ENCODE peak calls at places on chromosomes 11 and 22, in ten cellular contexts. D is keratinocyte; I is adrenal gland; O is CD4-positive, alpha-beta memory T cell; Y is colonic mucosa; H is GM06990; K is H1; F is sigmoid colon; E is psoas muscle; A is AG04449. T is an unnamed sample.

GRCh38 chr11:14029971-14030531 is 67.5 kb downstream of the SPON1 start:
- DNase-seq in K (no peak), O (no peak), D (no peak), Y (peak), H (no peak), I (peak), F (peak), E (peak), A (no peak), T (peak)

GRCh38 chr11:40328890-40329617 is 1130.4 kb downstream of the LRRC4C start:
- DNase-seq in I (peak), E (no peak), H (no peak), F (peak), A (peak), D (no peak), Y (peak), O (no peak), K (no peak), T (peak)

GRCh38 chr11:5297671-5298070 is 4.1 kb downstream of the OR51B4 start:
- DNase-seq in A (no peak), K (no peak), O (no peak), F (no peak), Y (no peak), H (no peak), E (no peak), I (no peak), D (no peak), T (peak)

GRCh38 chr11:5366856-5367255 is 15.5 kb downstream of the OR51B6 start:
- DNase-seq in E (no peak), F (no peak), Y (no peak), K (no peak), D (no peak), O (no peak), I (no peak), A (no peak), H (no peak), T (no peak)

GRCh38 chr11:99020324-99021225 is at the start of gene CNTN5:
- DNase-seq in E (peak), F (no peak), K (peak), H (no peak), O (no peak), I (peak), D (no peak), A (no peak), Y (peak), T (peak)

GRCh38 chr11:64592234-64592615 is 1.2 kb downstream of the SLC22A12 start:
- DNase-seq in E (peak), O (no peak), A (no peak), Y (no peak), D (no peak), H (no peak), F (no peak), K (no peak), I (no peak), T (no peak)

GRCh38 chr22:48268771-48269552 is 1506.5 kb downstream of the TBC1D22A start:
- DNase-seq in Y (peak), A (no peak), E (no peak), H (no peak), K (no peak), I (no peak), D (no peak), O (no peak), F (no peak), T (no peak)

GRCh38 chr22:21762712-21763581 is 27.4 kb upstream of the YPEL1 start:
- DNase-seq in H (no peak), D (no peak), Y (no peak), I (no peak), E (no peak), A (no peak), O (peak), K (no peak), F (no peak), T (no peak)

GRCh38 chr22:48340727-48341709 is 1486.7 kb downstream of the BRD1 start:
- DNase-seq in I (no peak), E (peak), K (no peak), H (no peak), A (no peak), D (no peak), Y (no peak), O (no peak), F (peak), T (no peak)

GRCh38 chr11:19766810-19767209 is 54.2 kb downstream of the NAV2 start:
- DNase-seq in I (no peak), A (no peak), O (no peak), D (no peak), E (no peak), K (no peak), F (no peak), Y (no peak), H (no peak), T (no peak)

GRCh38 chr11:10307411-10308207 is 2.7 kb downstream of the ADM start:
- DNase-seq in K (no peak), F (peak), A (no peak), Y (peak), D (no peak), E (peak), H (peak), I (peak), O (peak), T (peak)

GRCh38 chr11:35464308-35464707 is 45.0 kb upstream of the SLC1A2 start:
- DNase-seq in A (no peak), I (no peak), F (no peak), K (no peak), O (no peak), D (no peak), E (no peak), H (no peak), Y (no peak), T (no peak)

GRCh38 chr22:24758164-24758799 is 16.2 kb downstream of the PIWIL3 start:
- DNase-seq in I (peak), O (peak), K (no peak), Y (peak), E (no peak), F (peak), A (no peak), H (no peak), D (no peak), T (peak)

GRCh38 chr11:64413417-64413816 is 54.5 kb downstream of the RPS6KA4 start:
- DNase-seq in I (no peak), E (no peak), Y (no peak), F (no peak), H (no peak), O (no peak), A (no peak), D (no peak), K (no peak), T (no peak)

GRCh38 chr11:84686726-84687125 is 940.4 kb downstream of the DLG2 start:
- DNase-seq in F (no peak), A (no peak), I (no peak), H (no peak), Y (no peak), D (no peak), E (no peak), K (no peak), O (no peak), T (no peak)

GRCh38 chr22:20615021-20615420 is 107.6 kb downstream of the MED15 start:
- DNase-seq in A (no peak), D (no peak), O (no peak), F (no peak), K (no peak), H (no peak), I (no peak), E (no peak), Y (no peak), T (no peak)

GRCh38 chr11:121933294-121933693 is 182.7 kb downstream of the BLID start:
- DNase-seq in A (no peak), H (no peak), Y (no peak), O (no peak), K (no peak), F (no peak), I (no peak), E (no peak), D (no peak), T (no peak)

GRCh38 chr11:117064275-117064674 is 34.0 kb downstream of the SIK3 start:
- DNase-seq in D (no peak), E (no peak), H (no peak), O (no peak), A (no peak), I (no peak), K (no peak), Y (no peak), F (no peak), T (peak)

GRCh38 chr11:36186340-36186739 is 102.9 kb downstream of the COMMD9 start:
- DNase-seq in A (peak), E (no peak), D (peak), F (no peak), H (no peak), I (peak), Y (no peak), O (no peak), K (no peak), T (peak)

GRCh38 chr11:63567044-63567840 is 4.1 kb upstream of the PLAAT2 start:
- DNase-seq in I (peak), F (peak), K (no peak), Y (peak), E (no peak), D (peak), O (peak), H (peak), A (peak), T (peak)

GRCh38 chr11:21866781-21867180 is 326.1 kb upstream of the ANO5 start:
- DNase-seq in E (no peak), K (no peak), Y (no peak), O (no peak), H (no peak), I (no peak), A (no peak), D (no peak), F (no peak), T (no peak)

GRCh38 chr11:9895016-9895415 is 231.1 kb downstream of the SWAP70 start:
- DNase-seq in F (no peak), Y (no peak), O (no peak), A (peak), E (no peak), H (no peak), K (no peak), I (no peak), D (no peak), T (no peak)

GRCh38 chr22:44667829-44668189 is 34.2 kb upstream of the PRR5 start:
- DNase-seq in I (no peak), H (no peak), F (peak), A (no peak), Y (no peak), O (peak), K (no peak), D (no peak), E (peak), T (no peak)

GRCh38 chr22:38455530-38456271 is 702 bp upstream of the KCNJ4 start:
- DNase-seq in A (no peak), O (no peak), I (no peak), D (no peak), K (no peak), E (no peak), Y (no peak), H (no peak), F (no peak), T (no peak)

GRCh38 chr11:102240502-102240901 is 76.8 kb upstream of the BIRC3 start:
- DNase-seq in A (peak), Y (no peak), E (no peak), F (no peak), O (no peak), K (no peak), I (no peak), D (no peak), H (no peak), T (peak)

GRCh38 chr22:44242946-44243724 is 62.4 kb downstream of the PARVG start:
- DNase-seq in A (no peak), H (no peak), K (no peak), E (no peak), I (no peak), D (no peak), O (no peak), F (no peak), Y (no peak), T (no peak)

GRCh38 chr11:95147364-95147905 is 57.8 kb downstream of the ENDOD1 start:
- DNase-seq in Y (no peak), O (no peak), H (no peak), F (peak), A (peak), I (peak), K (no peak), E (no peak), D (peak), T (peak)

GRCh38 chr11:63502252-63502820 is 3.5 kb upstream of the LGALS12 start:
- DNase-seq in O (no peak), A (no peak), E (no peak), I (no peak), Y (no peak), D (no peak), F (no peak), H (no peak), K (no peak), T (no peak)

GRCh38 chr11:91984033-91984568 is 240.5 kb upstream of the FAT3 start:
- DNase-seq in O (no peak), K (no peak), H (no peak), E (no peak), A (no peak), F (no peak), I (no peak), D (no peak), Y (no peak), T (no peak)

GRCh38 chr11:3615998-3616397 is 25.8 kb downstream of the ART5 start:
- DNase-seq in O (no peak), I (no peak), A (no peak), K (no peak), E (no peak), F (peak), H (no peak), D (no peak), Y (no peak), T (no peak)

GRCh38 chr11:18145025-18145424 is 12.7 kb downstream of the MRGPRX3 start:
- DNase-seq in Y (no peak), H (no peak), D (no peak), A (no peak), K (no peak), I (no peak), O (no peak), E (no peak), F (no peak), T (no peak)

GRCh38 chr22:27990879-27991278 is 71.8 kb upstream of the PITPNB start:
- DNase-seq in Y (peak), E (peak), K (peak), I (peak), H (no peak), D (no peak), A (no peak), F (peak), O (no peak), T (no peak)

GRCh38 chr11:68690671-68691401 is 6.5 kb downstream of the GAL start:
- DNase-seq in I (no peak), E (no peak), O (peak), F (peak), A (no peak), D (no peak), Y (no peak), H (no peak), K (no peak), T (no peak)

GRCh38 chr11:59172345-59173079 is 580 bp downstream of the DTX4 start:
- DNase-seq in F (no peak), I (no peak), E (no peak), A (no peak), K (no peak), H (peak), Y (peak), D (no peak), O (no peak), T (no peak)

GRCh38 chr22:42788021-42788420 is 67.4 kb upstream of the A4GALT start:
- DNase-seq in A (no peak), O (no peak), Y (no peak), E (no peak), D (no peak), F (no peak), I (no peak), K (no peak), H (no peak), T (no peak)

GRCh38 chr11:58301576-58301975 is 33.5 kb upstream of the OR10W1 start:
- DNase-seq in O (no peak), D (peak), I (no peak), A (peak), H (no peak), K (no peak), E (no peak), Y (no peak), F (no peak), T (peak)

GRCh38 chr11:37972691-37973090 is 1374.7 kb upstream of the RAG2 start:
- DNase-seq in F (no peak), I (no peak), K (no peak), A (no peak), D (no peak), O (no peak), Y (no peak), H (no peak), E (no peak), T (no peak)

GRCh38 chr11:69280994-69281393 is 13.0 kb upstream of the MYEOV start:
- DNase-seq in D (peak), F (no peak), A (peak), E (no peak), Y (no peak), O (no peak), H (no peak), I (peak), K (no peak), T (peak)

GRCh38 chr11:115739121-115739520 is 234.9 kb upstream of the CADM1 start:
- DNase-seq in I (no peak), O (no peak), K (no peak), F (no peak), A (no peak), E (no peak), Y (no peak), H (no peak), D (no peak), T (no peak)

DNA sequence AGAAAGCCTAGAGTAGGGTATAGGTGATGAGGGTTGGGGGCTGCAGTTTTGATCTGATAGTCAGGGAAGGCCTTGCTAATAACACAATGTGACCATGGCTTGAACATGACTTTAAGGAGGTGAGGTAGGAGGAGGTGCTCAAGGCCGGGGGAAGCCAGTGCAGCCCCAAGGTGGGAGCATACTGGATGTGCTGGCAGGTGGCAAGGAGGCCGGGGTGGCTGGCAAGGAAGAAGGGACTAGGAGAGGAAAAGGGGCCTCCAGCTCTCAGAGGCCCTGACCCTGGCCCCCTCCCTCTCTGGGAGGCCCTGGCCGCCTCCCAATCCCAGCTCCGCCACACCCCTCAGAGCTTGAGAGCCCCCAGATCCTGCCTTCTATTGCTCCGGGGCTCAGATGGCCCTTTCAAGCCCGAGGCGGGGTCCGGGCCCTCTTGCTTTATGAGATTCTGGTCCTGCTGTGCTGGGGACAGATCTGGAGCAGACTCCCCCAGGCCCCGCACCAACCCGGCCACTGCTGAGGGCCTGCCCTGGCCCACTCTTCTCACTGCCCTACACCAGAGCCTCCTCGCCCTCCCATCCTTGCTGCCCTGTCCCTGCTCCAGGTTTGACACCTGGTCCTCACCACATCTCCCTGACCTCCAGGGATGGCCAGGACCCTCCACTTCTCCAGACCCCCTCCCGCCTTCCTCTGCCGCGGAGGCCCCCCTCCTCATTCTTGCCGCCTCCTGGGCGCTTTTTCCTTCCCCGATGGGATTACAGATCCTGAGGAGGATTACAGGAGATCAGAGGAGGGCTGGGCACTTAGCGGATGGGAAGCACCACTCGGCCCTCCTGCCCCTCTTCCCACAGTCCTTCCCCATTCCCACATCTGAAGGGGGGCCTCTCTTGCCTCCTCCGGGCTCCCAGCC is 1.8 kb downstream of the PITPNM1 start:
- DNase-seq in H (no peak), A (no peak), F (no peak), I (no peak), K (no peak), O (no peak), Y (no peak), E (no peak), D (no peak), T (no peak)
- H3K4me3 ChIP-seq in H (peak), A (peak), F (no peak), I (no peak), K (peak), O (peak), Y (peak), E (peak), D (peak), T (peak)

DNA sequence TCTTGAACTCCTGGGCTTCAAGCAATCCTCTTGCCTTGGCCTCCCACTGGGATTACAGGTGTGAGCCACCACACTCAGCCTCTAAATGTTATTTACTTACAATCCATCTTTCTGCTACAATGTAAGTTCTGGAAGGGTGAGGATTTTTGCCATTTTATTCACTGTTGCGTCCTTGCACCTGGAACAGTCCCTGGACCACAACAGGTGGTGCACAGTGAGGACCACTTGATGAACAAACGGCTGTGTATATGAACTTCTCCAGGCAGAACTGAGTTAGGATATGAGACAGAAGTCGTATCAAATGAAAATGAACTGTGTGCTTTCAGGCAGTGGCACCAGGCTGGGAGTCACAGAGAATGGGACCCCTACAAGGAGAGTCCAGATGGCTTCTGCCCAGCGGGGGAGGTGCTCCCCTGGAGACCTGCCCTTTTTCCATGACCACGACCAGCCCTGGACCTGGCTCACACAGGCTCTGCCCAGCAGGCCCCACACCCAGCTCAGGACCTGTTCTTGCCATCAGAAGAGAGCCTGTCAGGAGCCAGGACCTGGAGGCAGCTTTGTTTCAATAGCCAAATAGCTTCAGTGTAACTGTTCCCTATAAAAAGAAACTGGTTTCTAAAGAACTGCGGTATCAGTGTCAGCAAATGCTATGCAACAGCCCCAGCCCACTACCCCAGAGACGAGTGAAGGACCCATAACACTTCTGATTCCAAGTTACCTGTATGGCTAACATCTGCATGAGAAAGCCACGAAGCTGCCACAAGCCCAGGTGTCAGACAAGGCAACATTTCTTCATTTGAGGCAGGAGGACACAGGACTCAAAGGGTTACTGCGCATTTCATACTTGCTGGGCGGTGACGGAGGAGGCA is 104.9 kb downstream of the MICAL3 start:
- DNase-seq in I (no peak), O (no peak), Y (peak), D (no peak), A (no peak), K (no peak), H (no peak), F (peak), E (no peak), T (no peak)
- H3K4me3 ChIP-seq in I (no peak), O (no peak), Y (no peak), D (peak), A (no peak), K (no peak), H (no peak), F (no peak), E (no peak), T (no peak)

GRCh38 chr22:49847751-49848689 is 5.6 kb upstream of the ZBED4 start:
- DNase-seq in I (no peak), F (no peak), O (no peak), Y (peak), D (no peak), K (no peak), A (no peak), H (no peak), E (peak), T (no peak)
- H3K4me3 ChIP-seq in I (no peak), F (peak), O (peak), Y (peak), D (no peak), K (peak), A (no peak), H (no peak), E (peak), T (no peak)

DNA sequence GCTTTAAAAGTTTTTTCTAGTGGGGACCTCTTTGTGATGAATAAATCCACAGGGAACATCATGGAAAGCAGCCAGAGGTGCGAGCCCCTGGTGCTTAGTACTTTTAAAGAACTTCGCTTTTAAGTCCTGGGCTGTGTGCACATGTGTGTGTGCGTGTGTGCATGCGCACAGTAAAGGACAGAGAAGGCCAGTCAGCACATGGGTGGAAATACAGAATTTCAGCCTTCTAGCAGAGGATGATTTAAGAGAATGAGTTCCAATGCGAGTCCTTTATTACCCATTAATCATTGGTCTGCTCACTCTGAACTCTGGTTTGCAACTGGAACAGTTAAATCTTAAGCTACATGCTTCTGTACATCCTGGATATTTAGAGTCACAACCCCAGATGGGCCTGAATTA is 18.9 kb downstream of the TEAD1 start:
- DNase-seq in E (no peak), D (no peak), Y (no peak), K (no peak), H (no peak), A (no peak), O (no peak), F (no peak), I (no peak), T (no peak)
- H3K4me3 ChIP-seq in E (peak), D (peak), Y (no peak), K (no peak), H (no peak), A (peak), O (no peak), F (no peak), I (no peak), T (peak)